ENCODE peak calls at places on chromosome 17, in nine cellular contexts. One of them, this sample, is unnamed.

GRCh38 chr17:81859906-81860755 is at the start of gene P4HB:
- DNase-seq in A549: no peak
- DNase-seq in bronchial epithelial cell: no peak
- DNase-seq in ascending aorta: no peak
- DNase-seq in cardiac muscle cell: peak
- DNase-seq in stomach: no peak
- DNase-seq in Calu3: peak
- DNase-seq in NB4: no peak
- DNase-seq in fibroblast of the aortic adventitia: no peak
- DNase-seq in this sample: no peak

GRCh38 chr17:35256629-35257028 is 13.8 kb downstream of the SLFN5 start:
- DNase-seq in NB4: no peak
- DNase-seq in Calu3: peak
- DNase-seq in bronchial epithelial cell: no peak
- DNase-seq in cardiac muscle cell: no peak
- DNase-seq in fibroblast of the aortic adventitia: no peak
- DNase-seq in stomach: no peak
- DNase-seq in A549: no peak
- DNase-seq in ascending aorta: no peak
- DNase-seq in this sample: no peak

GRCh38 chr17:10616502-10617119 is 40.5 kb downstream of the MYH3 start:
- DNase-seq in cardiac muscle cell: peak
- DNase-seq in bronchial epithelial cell: peak
- DNase-seq in A549: peak
- DNase-seq in fibroblast of the aortic adventitia: peak
- DNase-seq in Calu3: peak
- DNase-seq in ascending aorta: no peak
- DNase-seq in NB4: peak
- DNase-seq in stomach: peak
- DNase-seq in this sample: peak

GRCh38 chr17:62627219-62627903 is at the start of gene MRC2:
- DNase-seq in stomach: no peak
- DNase-seq in A549: peak
- DNase-seq in bronchial epithelial cell: peak
- DNase-seq in ascending aorta: no peak
- DNase-seq in NB4: peak
- DNase-seq in Calu3: peak
- DNase-seq in cardiac muscle cell: peak
- DNase-seq in fibroblast of the aortic adventitia: peak
- DNase-seq in this sample: peak

GRCh38 chr17:60577147-60577925 is 22.7 kb upstream of the PPM1D start:
- DNase-seq in A549: no peak
- DNase-seq in ascending aorta: no peak
- DNase-seq in Calu3: no peak
- DNase-seq in stomach: no peak
- DNase-seq in bronchial epithelial cell: no peak
- DNase-seq in cardiac muscle cell: peak
- DNase-seq in fibroblast of the aortic adventitia: peak
- DNase-seq in NB4: peak
- DNase-seq in this sample: peak

GRCh38 chr17:53633856-53634255 is 188.9 kb upstream of the KIF2B start:
- DNase-seq in stomach: no peak
- DNase-seq in NB4: no peak
- DNase-seq in fibroblast of the aortic adventitia: no peak
- DNase-seq in cardiac muscle cell: no peak
- DNase-seq in A549: no peak
- DNase-seq in ascending aorta: no peak
- DNase-seq in bronchial epithelial cell: no peak
- DNase-seq in Calu3: no peak
- DNase-seq in this sample: no peak

GRCh38 chr17:82592751-82593589 is 55.3 kb downstream of the WDR45B start:
- DNase-seq in stomach: peak
- DNase-seq in ascending aorta: peak
- DNase-seq in cardiac muscle cell: peak
- DNase-seq in Calu3: peak
- DNase-seq in fibroblast of the aortic adventitia: peak
- DNase-seq in bronchial epithelial cell: peak
- DNase-seq in A549: peak
- DNase-seq in NB4: peak
- DNase-seq in this sample: no peak

GRCh38 chr17:80248894-80249710 is 11.6 kb upstream of the RNF213 start:
- DNase-seq in cardiac muscle cell: no peak
- DNase-seq in Calu3: no peak
- DNase-seq in fibroblast of the aortic adventitia: no peak
- DNase-seq in ascending aorta: no peak
- DNase-seq in A549: no peak
- DNase-seq in bronchial epithelial cell: no peak
- DNase-seq in NB4: no peak
- DNase-seq in stomach: no peak
- DNase-seq in this sample: no peak

GRCh38 chr17:82257473-82257872 is 16.0 kb downstream of the CSNK1D start:
- DNase-seq in ascending aorta: no peak
- DNase-seq in bronchial epithelial cell: peak
- DNase-seq in fibroblast of the aortic adventitia: no peak
- DNase-seq in stomach: peak
- DNase-seq in NB4: no peak
- DNase-seq in A549: no peak
- DNase-seq in cardiac muscle cell: peak
- DNase-seq in Calu3: no peak
- DNase-seq in this sample: no peak

GRCh38 chr17:81924557-81925532 is 2.7 kb downstream of the MAFG start:
- DNase-seq in Calu3: no peak
- DNase-seq in cardiac muscle cell: no peak
- DNase-seq in NB4: peak
- DNase-seq in fibroblast of the aortic adventitia: no peak
- DNase-seq in stomach: no peak
- DNase-seq in A549: no peak
- DNase-seq in bronchial epithelial cell: no peak
- DNase-seq in ascending aorta: no peak
- DNase-seq in this sample: no peak

GRCh38 chr17:50830994-50831393 is 4.4 kb upstream of the WFIKKN2 start:
- DNase-seq in bronchial epithelial cell: no peak
- DNase-seq in cardiac muscle cell: no peak
- DNase-seq in ascending aorta: no peak
- DNase-seq in fibroblast of the aortic adventitia: no peak
- DNase-seq in NB4: no peak
- DNase-seq in stomach: no peak
- DNase-seq in A549: no peak
- DNase-seq in Calu3: no peak
- DNase-seq in this sample: no peak

GRCh38 chr17:8408371-8408770 is 10.7 kb upstream of the RNF222 start:
- DNase-seq in stomach: peak
- DNase-seq in cardiac muscle cell: no peak
- DNase-seq in Calu3: peak
- DNase-seq in ascending aorta: no peak
- DNase-seq in A549: peak
- DNase-seq in fibroblast of the aortic adventitia: no peak
- DNase-seq in bronchial epithelial cell: peak
- DNase-seq in NB4: no peak
- DNase-seq in this sample: no peak

GRCh38 chr17:75044716-75045115 is 2.1 kb downstream of the ATP5PD start:
- DNase-seq in cardiac muscle cell: no peak
- DNase-seq in fibroblast of the aortic adventitia: no peak
- DNase-seq in ascending aorta: no peak
- DNase-seq in Calu3: no peak
- DNase-seq in bronchial epithelial cell: no peak
- DNase-seq in NB4: no peak
- DNase-seq in stomach: no peak
- DNase-seq in A549: no peak
- DNase-seq in this sample: no peak

GRCh38 chr17:51435641-51436091 is 175.3 kb downstream of the UTP18 start:
- DNase-seq in cardiac muscle cell: peak
- DNase-seq in A549: peak
- DNase-seq in fibroblast of the aortic adventitia: peak
- DNase-seq in NB4: peak
- DNase-seq in Calu3: peak
- DNase-seq in ascending aorta: no peak
- DNase-seq in stomach: peak
- DNase-seq in bronchial epithelial cell: peak
- DNase-seq in this sample: peak

GRCh38 chr17:164536-165235 is 16.8 kb downstream of the DOC2B start:
- DNase-seq in ascending aorta: no peak
- DNase-seq in NB4: peak
- DNase-seq in stomach: peak
- DNase-seq in cardiac muscle cell: peak
- DNase-seq in bronchial epithelial cell: peak
- DNase-seq in fibroblast of the aortic adventitia: peak
- DNase-seq in A549: peak
- DNase-seq in Calu3: peak
- DNase-seq in this sample: peak
- TF ChIP-seq CTCF in ascending aorta: no peak
- TF ChIP-seq CTCF in NB4: peak
- TF ChIP-seq CTCF in stomach: peak
- TF ChIP-seq CTCF in cardiac muscle cell: peak
- TF ChIP-seq CTCF in bronchial epithelial cell: peak
- TF ChIP-seq CTCF in fibroblast of the aortic adventitia: peak
- TF ChIP-seq CTCF in A549: peak
- TF ChIP-seq CTCF in Calu3: no peak
- TF ChIP-seq CTCF in this sample: peak

DNA sequence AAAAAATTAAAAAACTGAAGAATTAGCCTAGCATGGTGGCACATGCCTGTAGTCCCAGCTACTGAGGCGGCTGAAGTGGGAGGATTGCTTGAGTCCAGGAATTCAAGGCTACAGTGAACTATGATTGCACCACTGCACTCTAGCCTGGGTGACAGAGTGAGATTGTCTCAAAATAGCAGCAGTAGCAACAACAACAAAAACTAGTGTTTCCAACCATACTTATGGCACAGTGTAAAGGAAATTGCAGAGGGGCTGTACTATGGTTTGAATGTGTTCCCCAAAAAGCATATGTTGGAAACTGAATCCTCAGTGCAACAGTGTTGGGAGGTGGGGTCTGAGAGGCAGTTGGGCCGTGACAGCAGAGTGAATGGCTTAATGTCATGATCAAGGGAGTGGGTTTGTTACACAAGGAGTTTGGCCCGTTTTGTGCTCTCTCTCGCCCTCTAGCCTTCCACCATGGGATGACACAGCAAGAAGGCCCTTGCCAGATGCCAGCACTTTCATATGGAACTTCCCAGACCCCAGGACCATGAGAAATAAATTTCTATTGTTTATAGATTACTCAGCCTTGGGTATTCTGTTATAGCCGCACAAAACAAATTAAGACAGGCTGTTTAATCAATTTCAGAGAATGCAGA is 70.0 kb downstream of the PGS1 start:
- DNase-seq in fibroblast of the aortic adventitia: no peak
- DNase-seq in bronchial epithelial cell: no peak
- DNase-seq in Calu3: no peak
- DNase-seq in ascending aorta: no peak
- DNase-seq in stomach: no peak
- DNase-seq in cardiac muscle cell: peak
- DNase-seq in NB4: peak
- DNase-seq in A549: no peak
- DNase-seq in this sample: no peak
- TF ChIP-seq CTCF in fibroblast of the aortic adventitia: peak
- TF ChIP-seq CTCF in bronchial epithelial cell: peak
- TF ChIP-seq CTCF in Calu3: no peak
- TF ChIP-seq CTCF in ascending aorta: no peak
- TF ChIP-seq CTCF in stomach: no peak
- TF ChIP-seq CTCF in cardiac muscle cell: peak
- TF ChIP-seq CTCF in NB4: peak
- TF ChIP-seq CTCF in A549: no peak
- TF ChIP-seq CTCF in this sample: peak

DNA sequence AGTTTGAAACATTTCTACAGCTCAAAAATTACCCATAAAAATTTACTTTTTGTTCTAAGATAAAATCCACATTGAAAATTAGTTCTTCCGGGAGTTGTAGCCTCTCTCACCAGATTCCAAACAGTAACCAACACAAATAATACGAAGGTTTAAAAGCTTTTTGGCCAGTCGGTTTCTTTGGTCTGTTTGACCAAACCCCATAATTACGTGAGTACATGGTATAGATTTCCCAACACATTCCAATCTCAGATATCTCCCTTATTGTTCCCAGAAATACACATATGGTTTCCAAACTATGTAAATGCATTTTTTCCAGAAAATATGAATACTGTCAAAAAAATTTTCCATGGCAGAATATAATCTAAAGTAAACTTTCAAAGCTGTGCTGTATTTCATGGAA is 722.0 kb downstream of the KCNJ2 start:
- DNase-seq in A549: no peak
- DNase-seq in NB4: no peak
- DNase-seq in cardiac muscle cell: peak
- DNase-seq in stomach: no peak
- DNase-seq in Calu3: no peak
- DNase-seq in bronchial epithelial cell: no peak
- DNase-seq in fibroblast of the aortic adventitia: no peak
- DNase-seq in ascending aorta: no peak
- DNase-seq in this sample: no peak
- TF ChIP-seq CTCF in A549: no peak
- TF ChIP-seq CTCF in NB4: no peak
- TF ChIP-seq CTCF in cardiac muscle cell: no peak
- TF ChIP-seq CTCF in stomach: no peak
- TF ChIP-seq CTCF in Calu3: no peak
- TF ChIP-seq CTCF in bronchial epithelial cell: no peak
- TF ChIP-seq CTCF in fibroblast of the aortic adventitia: no peak
- TF ChIP-seq CTCF in ascending aorta: no peak
- TF ChIP-seq CTCF in this sample: no peak

GRCh38 chr17:18172528-18173278 is 10.9 kb upstream of the ALKBH5 start:
- DNase-seq in cardiac muscle cell: no peak
- DNase-seq in Calu3: no peak
- DNase-seq in NB4: no peak
- DNase-seq in bronchial epithelial cell: no peak
- DNase-seq in ascending aorta: no peak
- DNase-seq in fibroblast of the aortic adventitia: no peak
- DNase-seq in stomach: no peak
- DNase-seq in A549: no peak
- DNase-seq in this sample: no peak

GRCh38 chr17:18167421-18167820 is 16.2 kb upstream of the ALKBH5 start:
- DNase-seq in ascending aorta: no peak
- DNase-seq in cardiac muscle cell: no peak
- DNase-seq in A549: no peak
- DNase-seq in Calu3: no peak
- DNase-seq in stomach: no peak
- DNase-seq in bronchial epithelial cell: no peak
- DNase-seq in NB4: no peak
- DNase-seq in fibroblast of the aortic adventitia: no peak
- DNase-seq in this sample: no peak

GRCh38 chr17:18161226-18162094 is 22.2 kb upstream of the ALKBH5 start:
- DNase-seq in cardiac muscle cell: no peak
- DNase-seq in A549: no peak
- DNase-seq in NB4: no peak
- DNase-seq in fibroblast of the aortic adventitia: no peak
- DNase-seq in stomach: no peak
- DNase-seq in Calu3: no peak
- DNase-seq in bronchial epithelial cell: no peak
- DNase-seq in ascending aorta: no peak
- DNase-seq in this sample: peak

GRCh38 chr17:18163528-18163927 is 20.1 kb upstream of the ALKBH5 start:
- DNase-seq in bronchial epithelial cell: no peak
- DNase-seq in cardiac muscle cell: no peak
- DNase-seq in fibroblast of the aortic adventitia: no peak
- DNase-seq in ascending aorta: no peak
- DNase-seq in A549: no peak
- DNase-seq in NB4: no peak
- DNase-seq in Calu3: no peak
- DNase-seq in stomach: no peak
- DNase-seq in this sample: no peak

DNA sequence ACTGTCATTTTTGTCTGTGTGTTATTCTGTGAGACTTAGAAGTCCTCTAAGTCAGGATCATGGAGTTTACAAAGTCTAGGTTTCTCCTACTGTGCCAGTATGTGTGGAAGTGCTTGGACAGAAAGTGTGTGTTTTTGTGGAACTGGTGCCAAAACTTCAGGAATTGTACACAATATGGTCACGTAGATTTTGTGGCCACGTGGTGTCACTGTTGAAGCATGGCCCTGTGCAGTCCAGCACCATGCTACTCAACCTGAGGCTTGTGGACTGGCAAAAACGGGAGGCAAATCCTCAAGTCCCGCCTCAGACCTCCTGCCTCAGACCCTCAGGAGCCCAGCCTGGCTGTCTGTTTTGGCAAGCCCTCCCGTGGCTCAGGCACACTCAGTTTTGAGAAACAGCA is 16.7 kb upstream of the ALKBH5 start:
- DNase-seq in fibroblast of the aortic adventitia: peak
- DNase-seq in Calu3: no peak
- DNase-seq in A549: no peak
- DNase-seq in ascending aorta: no peak
- DNase-seq in stomach: peak
- DNase-seq in cardiac muscle cell: no peak
- DNase-seq in NB4: peak
- DNase-seq in bronchial epithelial cell: no peak
- DNase-seq in this sample: no peak
- TF ChIP-seq CTCF in fibroblast of the aortic adventitia: no peak
- TF ChIP-seq CTCF in Calu3: no peak
- TF ChIP-seq CTCF in A549: no peak
- TF ChIP-seq CTCF in ascending aorta: no peak
- TF ChIP-seq CTCF in stomach: no peak
- TF ChIP-seq CTCF in cardiac muscle cell: peak
- TF ChIP-seq CTCF in NB4: no peak
- TF ChIP-seq CTCF in bronchial epithelial cell: peak
- TF ChIP-seq CTCF in this sample: peak